ENCODE peak calls at places on chromosomes 3 and 15, in four cellular contexts. U is NCI-H2171 treated with DMSO at 0.1 percent for 48 hours, W is NCI-H1417, Q is sciatic nerve. O is an unnamed sample.

GRCh38 chr3:10553586-10554235 is 48.3 kb upstream of the ATP2B2 start:
- DNase-seq in U (no peak), W (no peak), Q (no peak), O (peak)

GRCh38 chr15:36612063-36612788 is 32.8 kb downstream of the CDIN1 start:
- DNase-seq in U (no peak), W (no peak), Q (no peak), O (no peak)

GRCh38 chr15:64284037-64284436 is 71.9 kb downstream of the CSNK1G1 start:
- DNase-seq in U (no peak), W (no peak), Q (no peak), O (no peak)

GRCh38 chr3:196753201-196753600 is 13.5 kb downstream of the PAK2 start:
- DNase-seq in U (no peak), W (no peak), Q (no peak), O (no peak)

GRCh38 chr15:57432141-57432701 is 55.9 kb downstream of the CGNL1 start:
- DNase-seq in U (peak), W (peak), Q (no peak), O (no peak)

GRCh38 chr3:49714728-49715550 is 4.5 kb downstream of the AMIGO3 start:
- DNase-seq in U (no peak), W (no peak), Q (no peak), O (no peak)

GRCh38 chr3:36511761-36512496 is 131.6 kb downstream of the STAC start:
- DNase-seq in U (no peak), W (no peak), Q (no peak), O (no peak)

GRCh38 chr15:100824211-100824610 is 55.4 kb upstream of the ALDH1A3 start:
- DNase-seq in U (no peak), W (no peak), Q (no peak), O (no peak)

GRCh38 chr3:151135548-151136337 is 50.3 kb downstream of the MED12L start:
- DNase-seq in U (peak), W (peak), Q (no peak), O (no peak)

GRCh38 chr3:55558316-55558715 is 71.2 kb upstream of the WNT5A start:
- DNase-seq in U (no peak), W (no peak), Q (no peak), O (no peak)

GRCh38 chr15:83435202-83435601 is 11.9 kb upstream of the SH3GL3 start:
- DNase-seq in U (no peak), W (no peak), Q (no peak), O (no peak)

GRCh38 chr15:74584779-74585178 is 30.9 kb upstream of the CLK3 start:
- DNase-seq in U (no peak), W (no peak), Q (no peak), O (no peak)

GRCh38 chr15:53837263-53837662 is 77.8 kb upstream of the WDR72 start:
- DNase-seq in U (peak), W (peak), Q (no peak), O (no peak)

GRCh38 chr3:185976977-185977678 is 39.3 kb upstream of the TRA2B start:
- DNase-seq in U (peak), W (peak), Q (peak), O (no peak)

GRCh38 chr3:134337511-134338200 is 36.6 kb downstream of the AMOTL2 start:
- DNase-seq in U (no peak), W (no peak), Q (peak), O (no peak)

GRCh38 chr3:129116482-129116946 is 5.1 kb downstream of the RAB43 start:
- DNase-seq in U (no peak), W (no peak), Q (no peak), O (no peak)

GRCh38 chr15:80934761-80935221 is 54.8 kb downstream of the MESD start:
- DNase-seq in U (peak), W (no peak), Q (no peak), O (no peak)

GRCh38 chr3:171838218-171838720 is 4.9 kb upstream of the TMEM212 start:
- DNase-seq in U (no peak), W (no peak), Q (peak), O (no peak)

GRCh38 chr3:159191454-159191853 is 389.6 kb downstream of the MFSD1 start:
- DNase-seq in U (no peak), W (no peak), Q (no peak), O (no peak)

GRCh38 chr15:38610748-38611147 is 46.1 kb upstream of the RASGRP1 start:
- DNase-seq in U (peak), W (no peak), Q (no peak), O (no peak)

GRCh38 chr15:73908030-73908821 is 18.0 kb upstream of the LOXL1 start:
- DNase-seq in U (peak), W (peak), Q (peak), O (no peak)

GRCh38 chr15:28243901-28244300 is 78.1 kb downstream of the HERC2 start:
- DNase-seq in U (no peak), W (no peak), Q (no peak), O (no peak)

GRCh38 chr3:16148783-16149182 is 25.7 kb upstream of the GALNT15 start:
- DNase-seq in U (peak), W (no peak), Q (peak), O (no peak)

GRCh38 chr3:113261996-113262665 is 50.8 kb downstream of the BOC start:
- DNase-seq in U (no peak), W (no peak), Q (no peak), O (no peak)

GRCh38 chr3:48927928-48928327 is 9.3 kb downstream of the ARIH2 start:
- DNase-seq in U (no peak), W (no peak), Q (no peak), O (no peak)

GRCh38 chr3:152610621-152611020 is 224.3 kb upstream of the P2RY1 start:
- DNase-seq in U (no peak), W (peak), Q (no peak), O (no peak)

GRCh38 chr15:72751751-72752455 is 31.7 kb downstream of the ADPGK start:
- DNase-seq in U (no peak), W (no peak), Q (no peak), O (no peak)